ENCODE peak calls at places on chromosome 7, in nine cellular contexts. A, F, Q, D, R, Z, J, N and S are unnamed samples.

GRCh38 chr7:47253650-47254080 is 328.2 kb downstream of the TNS3 start:
- DNase-seq in A (peak), F (peak), Q (no peak), D (peak), R (no peak), Z (peak), J (peak), N (no peak), S (peak)

GRCh38 chr7:155581107-155581830 is 34.9 kb upstream of the CNPY1 start:
- DNase-seq in A (no peak), F (peak), Q (no peak), D (no peak), R (no peak), Z (no peak), J (no peak), N (no peak), S (no peak)

GRCh38 chr7:45642044-45642443 is 67.9 kb downstream of the ADCY1 start:
- DNase-seq in A (no peak), F (no peak), Q (no peak), D (no peak), R (no peak), Z (no peak), J (no peak), N (no peak), S (no peak)

GRCh38 chr7:30255096-30255769 is 29.2 kb upstream of the ZNRF2 start:
- DNase-seq in A (peak), F (no peak), Q (no peak), D (no peak), R (no peak), Z (no peak), J (no peak), N (no peak), S (no peak)

GRCh38 chr7:134834689-134835462 is 55.4 kb downstream of the CALD1 start:
- DNase-seq in A (no peak), F (no peak), Q (no peak), D (peak), R (no peak), Z (no peak), J (no peak), N (no peak), S (no peak)

GRCh38 chr7:94440460-94441039 is 45.9 kb downstream of the COL1A2 start:
- DNase-seq in A (no peak), F (no peak), Q (no peak), D (no peak), R (no peak), Z (no peak), J (no peak), N (no peak), S (no peak)

GRCh38 chr7:93115796-93116195 is 2.0 kb downstream of the SAMD9 start:
- DNase-seq in A (no peak), F (no peak), Q (no peak), D (peak), R (no peak), Z (no peak), J (no peak), N (no peak), S (no peak)

GRCh38 chr7:5396999-5397656 is 26.5 kb downstream of the TNRC18 start:
- DNase-seq in A (peak), F (peak), Q (no peak), D (peak), R (peak), Z (no peak), J (peak), N (peak), S (peak)

GRCh38 chr7:94888542-94888941 is 18.9 kb upstream of the PPP1R9A start:
- DNase-seq in A (peak), F (no peak), Q (no peak), D (no peak), R (no peak), Z (no peak), J (peak), N (peak), S (no peak)

GRCh38 chr7:29122750-29123149 is 23.6 kb downstream of the CPVL start:
- DNase-seq in A (no peak), F (no peak), Q (no peak), D (no peak), R (no peak), Z (no peak), J (no peak), N (no peak), S (no peak)

GRCh38 chr7:140022582-140023211 is 40.1 kb downstream of the PARP12 start:
- DNase-seq in A (no peak), F (no peak), Q (no peak), D (no peak), R (no peak), Z (no peak), J (no peak), N (no peak), S (no peak)

GRCh38 chr7:70071786-70072185 is 473.5 kb downstream of the AUTS2 start:
- DNase-seq in A (no peak), F (no peak), Q (no peak), D (no peak), R (no peak), Z (no peak), J (no peak), N (no peak), S (no peak)

GRCh38 chr7:124071843-124072242 is 39.0 kb upstream of the TMEM229A start:
- DNase-seq in A (no peak), F (no peak), Q (no peak), D (no peak), R (no peak), Z (no peak), J (no peak), N (no peak), S (no peak)

GRCh38 chr7:132996581-132997242 is 85.2 kb downstream of the CHCHD3 start:
- DNase-seq in A (no peak), F (no peak), Q (no peak), D (no peak), R (no peak), Z (peak), J (no peak), N (no peak), S (no peak)

GRCh38 chr7:83472376-83472775 is 176.6 kb downstream of the SEMA3E start:
- DNase-seq in A (no peak), F (no peak), Q (no peak), D (no peak), R (no peak), Z (no peak), J (no peak), N (no peak), S (no peak)

GRCh38 chr7:42456267-42456666 is 219.3 kb upstream of the GLI3 start:
- DNase-seq in A (no peak), F (no peak), Q (no peak), D (no peak), R (no peak), Z (peak), J (no peak), N (no peak), S (no peak)

GRCh38 chr7:105209870-105210269 is 178.9 kb downstream of the SRPK2 start:
- DNase-seq in A (no peak), F (no peak), Q (no peak), D (no peak), R (no peak), Z (no peak), J (no peak), N (no peak), S (no peak)

GRCh38 chr7:69780377-69780776 is 182.1 kb downstream of the AUTS2 start:
- DNase-seq in A (no peak), F (no peak), Q (no peak), D (no peak), R (no peak), Z (peak), J (no peak), N (no peak), S (no peak)

GRCh38 chr7:137932881-137933269 is 69.0 kb downstream of the CREB3L2 start:
- DNase-seq in A (peak), F (no peak), Q (no peak), D (peak), R (no peak), Z (no peak), J (peak), N (no peak), S (no peak)

GRCh38 chr7:75614390-75614789 is 122.3 kb downstream of the SPDYE5 start:
- DNase-seq in A (no peak), F (no peak), Q (no peak), D (no peak), R (no peak), Z (no peak), J (no peak), N (no peak), S (no peak)

GRCh38 chr7:132311747-132312146 is 264.5 kb downstream of the PLXNA4 start:
- DNase-seq in A (no peak), F (no peak), Q (no peak), D (no peak), R (no peak), Z (no peak), J (no peak), N (no peak), S (no peak)

GRCh38 chr7:44145419-44145968 is 4.4 kb upstream of the MYL7 start:
- DNase-seq in A (peak), F (peak), Q (peak), D (no peak), R (no peak), Z (peak), J (no peak), N (no peak), S (no peak)

GRCh38 chr7:5528071-5528814 is 104.6 kb upstream of the TNRC18 start:
- DNase-seq in A (peak), F (peak), Q (no peak), D (no peak), R (no peak), Z (no peak), J (no peak), N (peak), S (no peak)

GRCh38 chr7:80724249-80724871 is 85.9 kb downstream of the CD36 start:
- DNase-seq in A (no peak), F (no peak), Q (no peak), D (peak), R (no peak), Z (no peak), J (no peak), N (no peak), S (peak)